ENCODE peak calls at places on chromosomes 6 and 20, in six cellular contexts. I is aorta, R is tibial artery, E is GM23248, G is fibroblast of lung, Z is neural progenitor cell. N is an unnamed sample. For H3K4me1, the result is how much of the 10 kb centered on the place peaks cover.

GRCh38 chr6:38350220-38350619 is 289.5 kb downstream of the BTBD9 start:
- DNase-seq in I (no peak), R (no peak), E (no peak), G (no peak), Z (no peak), N (no peak)

GRCh38 chr6:29907637-29908340 is 34.5 kb upstream of the HLA-A start:
- DNase-seq in I (no peak), R (no peak), E (no peak), G (no peak), Z (no peak), N (no peak)

GRCh38 chr6:149334682-149335160 is 17.2 kb downstream of the TAB2 start:
- DNase-seq in I (peak), R (peak), E (peak), G (peak), Z (no peak), N (no peak)

GRCh38 chr20:53778736-53779135 is 185.1 kb upstream of the ZNF217 start:
- DNase-seq in I (no peak), R (no peak), E (no peak), G (no peak), Z (no peak), N (no peak)

GRCh38 chr6:44022296-44022661 is 105.0 kb downstream of the MRPL14 start:
- DNase-seq in I (no peak), R (no peak), E (peak), G (peak), Z (no peak), N (no peak)

GRCh38 chr6:91198588-91199255 is 611.9 kb upstream of the MAP3K7 start:
- DNase-seq in I (no peak), R (no peak), E (no peak), G (peak), Z (no peak), N (no peak)

GRCh38 chr6:68778356-68779020 is 143.4 kb downstream of the ADGRB3 start:
- DNase-seq in I (no peak), R (no peak), E (peak), G (peak), Z (peak), N (peak)

GRCh38 chr20:2840967-2841531 is 504 bp downstream of the VPS16 start:
- DNase-seq in I (peak), R (peak), E (peak), G (peak), Z (peak), N (peak)

GRCh38 chr6:106630366-106630765 is 988 bp downstream of the QRSL1 start:
- DNase-seq in I (no peak), R (no peak), E (no peak), G (no peak), Z (no peak), N (no peak)

GRCh38 chr6:19929312-19929711 is 92.1 kb downstream of the ID4 start:
- DNase-seq in I (no peak), R (no peak), E (no peak), G (no peak), Z (peak), N (no peak)

GRCh38 chr6:117547688-117548621 is 54.4 kb downstream of the GOPC start:
- DNase-seq in I (peak), R (peak), E (no peak), G (peak), Z (no peak), N (no peak)

GRCh38 chr20:38604873-38605303 is 3.3 kb downstream of the ARHGAP40 start:
- DNase-seq in I (no peak), R (no peak), E (peak), G (peak), Z (no peak), N (no peak)

DNA sequence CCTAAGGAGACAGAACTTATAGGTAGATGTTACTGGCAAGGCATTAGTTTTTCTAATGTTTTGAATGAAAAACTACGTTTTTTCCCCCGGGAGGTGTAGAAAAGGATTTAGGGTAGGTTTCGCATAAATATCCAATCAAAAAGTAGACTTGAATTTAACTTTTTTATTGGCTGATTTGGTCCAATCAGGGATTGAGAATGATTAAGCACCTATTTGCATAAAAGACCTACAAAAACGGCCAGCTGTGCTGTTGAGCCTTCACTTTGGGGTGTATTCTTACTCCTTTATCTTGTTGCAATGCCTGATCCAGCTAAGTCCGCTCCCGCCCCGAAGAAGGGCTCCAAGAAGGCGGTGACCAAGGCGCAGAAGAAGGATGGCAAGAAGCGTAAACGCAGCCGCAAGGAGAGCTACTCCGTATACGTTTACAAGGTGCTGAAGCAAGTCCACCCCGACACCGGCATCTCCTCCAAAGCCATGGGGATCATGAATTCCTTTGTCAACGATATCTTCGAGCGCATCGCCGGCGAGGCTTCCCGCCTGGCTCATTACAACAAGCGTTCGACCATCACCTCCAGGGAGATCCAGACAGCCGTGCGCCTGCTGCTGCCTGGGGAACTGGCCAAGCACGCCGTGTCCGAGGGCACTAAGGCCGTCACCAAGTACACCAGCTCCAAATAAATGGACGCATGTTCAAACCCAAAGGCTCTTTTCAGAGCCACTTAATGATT is 113.5 kb upstream of the BTN3A2 start:
- DNase-seq in I (peak), R (no peak), E (peak), G (peak), Z (peak), N (no peak)
- H3K4me3 ChIP-seq in I (peak), R (peak), E (peak), G (peak), Z (peak), N (no peak)

DNA sequence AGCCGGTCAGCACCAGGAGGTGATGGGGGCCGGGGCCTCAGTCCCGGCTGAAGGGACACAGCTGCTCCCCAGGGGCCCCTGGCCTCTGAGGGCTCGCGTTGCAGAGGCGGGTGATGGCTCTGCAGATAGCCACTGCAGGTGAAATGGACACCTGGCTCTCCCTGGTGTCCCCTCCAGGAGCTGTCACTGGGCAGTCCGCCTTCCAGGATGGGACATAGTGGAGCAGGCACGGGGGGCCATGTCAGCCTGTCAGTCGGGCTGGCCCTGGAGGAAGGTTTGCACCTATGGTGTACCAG is 6.0 kb upstream of the ZBTB46 start:
- DNase-seq in I (no peak), R (no peak), E (no peak), G (no peak), Z (no peak), N (no peak)
- H3K4me1 ChIP-seq in I (under half), R (under half), E (under half), G (under half), Z (under half), N (under half)

GRCh38 chr6:42520786-42521607 is 42.8 kb upstream of the UBR2 start:
- DNase-seq in I (no peak), R (no peak), E (peak), G (peak), Z (no peak), N (no peak)
- H3K4me3 ChIP-seq in I (no peak), R (no peak), E (no peak), G (no peak), Z (no peak), N (no peak)

GRCh38 chr20:62563561-62563960 is 78.7 kb upstream of the SLCO4A1 start:
- DNase-seq in I (no peak), R (no peak), E (no peak), G (no peak), Z (no peak), N (no peak)

GRCh38 chr20:62562831-62563230 is 79.5 kb upstream of the SLCO4A1 start:
- DNase-seq in I (no peak), R (no peak), E (no peak), G (no peak), Z (no peak), N (no peak)

GRCh38 chr20:62560162-62560561 is 82.1 kb upstream of the SLCO4A1 start:
- DNase-seq in I (no peak), R (no peak), E (no peak), G (no peak), Z (no peak), N (no peak)

GRCh38 chr20:62561182-62561581 is 81.1 kb upstream of the SLCO4A1 start:
- DNase-seq in I (no peak), R (no peak), E (no peak), G (no peak), Z (no peak), N (no peak)

GRCh38 chr20:62561948-62562347 is 80.4 kb upstream of the SLCO4A1 start:
- DNase-seq in I (no peak), R (no peak), E (no peak), G (no peak), Z (no peak), N (no peak)
- H3K4me1 ChIP-seq in I (under half), R (under half), E (under half), G (under half), Z (under half), N (under half)

DNA sequence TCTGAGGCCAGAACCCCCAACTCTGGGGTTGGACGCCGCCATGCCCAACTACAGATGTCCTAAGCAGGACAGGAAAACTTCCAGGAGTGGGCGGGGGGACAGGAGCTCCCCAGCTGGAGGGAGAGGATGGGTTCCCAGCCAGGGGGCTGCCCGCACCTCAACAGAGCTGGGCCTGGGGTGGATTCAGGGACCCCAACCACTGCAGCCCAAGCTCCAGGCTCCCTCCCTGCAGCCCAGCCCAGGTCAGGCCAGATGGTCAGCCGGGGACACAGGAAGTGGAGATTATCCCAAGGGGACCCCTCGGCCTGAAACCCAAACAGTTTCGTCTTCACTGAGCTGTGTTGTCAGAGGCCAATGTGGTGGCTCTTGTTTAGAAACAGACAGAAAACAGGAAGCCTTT is 9.4 kb downstream of the LAMA5 start:
- DNase-seq in I (no peak), R (no peak), E (no peak), G (no peak), Z (no peak), N (no peak)
- H3K4me3 ChIP-seq in I (no peak), R (peak), E (no peak), G (no peak), Z (no peak), N (no peak)

DNA sequence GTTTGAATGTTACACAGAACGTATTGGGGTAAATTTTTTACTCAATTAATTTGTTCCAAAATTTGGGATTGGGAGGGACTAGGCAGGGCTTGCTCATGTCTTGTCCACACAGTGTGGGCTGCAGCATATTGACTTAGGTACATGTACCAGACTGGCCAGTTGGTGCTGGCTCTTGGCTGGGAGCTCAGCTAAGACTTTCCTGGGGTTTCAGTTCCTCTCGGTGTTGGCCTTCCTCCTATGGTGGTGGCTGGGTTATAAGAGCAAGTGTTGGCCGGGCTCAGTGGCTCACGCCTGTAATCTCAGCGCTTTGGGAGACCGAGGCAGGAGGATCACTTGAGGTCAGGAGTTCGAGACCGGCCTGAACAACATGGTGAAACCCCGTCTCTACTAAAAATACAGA is 4.9 kb downstream of the CENPQ start:
- DNase-seq in I (no peak), R (no peak), E (no peak), G (no peak), Z (no peak), N (no peak)
- H3K4me1 ChIP-seq in I (under half), R (under half), E (under half), G (under half), Z (under half), N (under half)